ENCODE peak calls at places on chromosomes 11 and 22, in four cellular contexts. G is keratinocyte, E is lower lobe of right lung, R is fibroblast of lung. N is an unnamed sample. For H3K27me3 and H3K4me1, the result is how much of the 10 kb centered on the place peaks cover.

GRCh38 chr11:132960679-132961078 is 571.6 kb downstream of the OPCML start:
- DNase-seq in R (no peak), G (no peak), E (no peak), N (no peak)

GRCh38 chr22:43481528-43482309 is 69.9 kb downstream of the MPPED1 start:
- DNase-seq in G (no peak), R (no peak), E (no peak), N (no peak)

GRCh38 chr11:119828011-119828410 is 99.0 kb upstream of the NECTIN1 start:
- DNase-seq in E (no peak), G (no peak), R (no peak), N (no peak)

GRCh38 chr11:77085652-77086051 is 17.0 kb upstream of the OMP start:
- DNase-seq in G (no peak), E (no peak), R (no peak), N (peak)

GRCh38 chr22:20624161-20624616 is 116.8 kb downstream of the MED15 start:
- DNase-seq in E (no peak), G (no peak), R (peak), N (no peak)

GRCh38 chr11:18527512-18527911 is 770 bp upstream of the TSG101 start:
- DNase-seq in R (peak), G (no peak), E (no peak), N (no peak)

GRCh38 chr11:84526250-84526649 is 1100.9 kb downstream of the DLG2 start:
- DNase-seq in E (no peak), R (no peak), G (no peak), N (no peak)

GRCh38 chr22:46547883-46548244 is 10.4 kb upstream of the CELSR1 start:
- DNase-seq in R (peak), E (peak), G (no peak), N (peak)

GRCh38 chr11:86179646-86180064 is 64.9 kb upstream of the EED start:
- DNase-seq in R (no peak), E (no peak), G (no peak), N (no peak)

GRCh38 chr11:79173615-79174014 is 267.2 kb downstream of the TENM4 start:
- DNase-seq in E (no peak), G (no peak), R (peak), N (no peak)

GRCh38 chr22:21919526-21920307 is 32.9 kb downstream of the PPM1F start:
- DNase-seq in G (no peak), E (no peak), R (no peak), N (no peak)

GRCh38 chr11:47408598-47409439 is 429 bp downstream of the SLC39A13 start:
- DNase-seq in G (peak), R (peak), E (no peak), N (peak)

GRCh38 chr11:121236115-121237001 is 56.2 kb upstream of the SC5D start:
- DNase-seq in E (no peak), R (peak), G (no peak), N (no peak)

GRCh38 chr11:117606807-117607206 is 190.2 kb downstream of the DSCAML1 start:
- DNase-seq in E (no peak), G (no peak), R (no peak), N (no peak)

GRCh38 chr11:122863704-122864326 is 18.7 kb upstream of the JHY start:
- DNase-seq in G (no peak), E (no peak), R (peak), N (no peak)

GRCh38 chr11:15158351-15159015 is 43.8 kb downstream of the INSC start:
- DNase-seq in R (peak), E (no peak), G (no peak), N (no peak)

GRCh38 chr22:38739300-38740055 is 16.3 kb downstream of the SUN2 start:
- DNase-seq in G (no peak), E (no peak), R (no peak), N (no peak)

GRCh38 chr11:34395916-34396555 is 38.2 kb upstream of the ABTB2 start:
- DNase-seq in G (peak), R (peak), E (no peak), N (no peak)

GRCh38 chr11:121933694-121934093 is 182.3 kb downstream of the BLID start:
- DNase-seq in E (no peak), G (no peak), R (peak), N (no peak)

GRCh38 chr22:24474221-24474620 is 20.9 kb upstream of the UPB1 start:
- DNase-seq in G (no peak), E (no peak), R (peak), N (no peak)

GRCh38 chr11:8382436-8383053 is 118.9 kb upstream of the LMO1 start:
- DNase-seq in R (peak), G (peak), E (no peak), N (no peak)

GRCh38 chr11:113896156-113896879 is 8.3 kb upstream of the HTR3B start:
- DNase-seq in G (no peak), R (peak), E (no peak), N (no peak)

GRCh38 chr22:17119481-17120202 is 1.5 kb downstream of the TMEM121B start:
- DNase-seq in R (no peak), E (no peak), G (no peak), N (no peak)

GRCh38 chr22:20131593-20131855 is at the start of gene ZDHHC8:
- DNase-seq in G (no peak), E (no peak), R (peak), N (no peak)

GRCh38 chr22:46274381-46274780 is 6.6 kb downstream of the TTC38 start:
- DNase-seq in E (no peak), R (no peak), G (no peak), N (no peak)

GRCh38 chr11:47186937-47187681 is 875 bp upstream of the PACSIN3 start:
- DNase-seq in R (peak), G (no peak), E (peak), N (no peak)

GRCh38 chr11:114447892-114448291 is 8.6 kb downstream of the REXO2 start:
- DNase-seq in E (no peak), G (no peak), R (peak), N (no peak)

GRCh38 chr11:121930004-121930965 is 185.7 kb downstream of the BLID start:
- DNase-seq in R (peak), E (peak), G (no peak), N (no peak)

GRCh38 chr11:111162306-111162705 is 83.2 kb upstream of the POU2AF2 start:
- DNase-seq in G (no peak), E (no peak), R (peak), N (no peak)

GRCh38 chr11:15663778-15664218 is 549.1 kb downstream of the INSC start:
- DNase-seq in G (no peak), E (no peak), R (no peak), N (no peak)

GRCh38 chr11:106917973-106918372 is 100.3 kb downstream of the GUCY1A2 start:
- DNase-seq in E (no peak), R (no peak), G (no peak), N (no peak)

GRCh38 chr11:126127898-126128297 is 65.2 kb upstream of the CDON start:
- DNase-seq in G (no peak), R (peak), E (no peak), N (no peak)

GRCh38 chr22:44567846-44568493 is 69.9 kb upstream of the RTL6 start:
- DNase-seq in R (peak), E (peak), G (no peak), N (peak)

GRCh38 chr11:12126352-12127019 is 16.1 kb downstream of the MICAL2 start:
- DNase-seq in G (no peak), E (peak), R (peak), N (peak)

GRCh38 chr22:30909306-30909705 is 59.3 kb downstream of the MORC2 start:
- DNase-seq in E (no peak), R (no peak), G (no peak), N (no peak)

GRCh38 chr11:84193706-84194105 is 907.5 kb upstream of the CCDC90B start:
- DNase-seq in R (no peak), E (no peak), G (no peak), N (no peak)

DNA sequence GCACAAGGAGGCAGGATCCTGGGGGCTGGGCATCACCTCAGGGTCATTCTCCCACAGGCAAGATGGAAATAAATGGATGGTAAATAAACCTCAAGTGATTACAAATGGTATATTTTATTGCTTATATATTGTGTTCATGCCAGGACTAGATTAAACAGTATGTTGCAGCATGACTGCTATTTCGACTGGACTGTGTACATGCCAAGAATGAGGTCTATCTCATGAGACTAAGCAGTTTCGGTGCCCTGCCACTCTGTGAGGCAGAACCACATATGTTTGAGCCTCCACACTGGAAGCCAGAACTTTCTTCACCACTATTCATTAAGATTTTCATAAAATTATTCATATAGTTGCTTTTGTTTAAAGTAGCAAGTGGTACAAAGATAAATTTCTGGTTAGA is 140.2 kb downstream of the DDX10 start:
- DNase-seq in R (no peak), G (no peak), E (no peak), N (no peak)
- H3K27me3 ChIP-seq in R (under half), G (under half), E (under half), N (under half)

GRCh38 chr11:68928108-68928429 is 24.4 kb downstream of the IGHMBP2 start:
- DNase-seq in R (no peak), G (no peak), E (no peak), N (no peak)
- H3K27ac ChIP-seq in R (no peak), G (no peak), E (peak), N (no peak)

GRCh38 chr11:74004046-74004693 is 4.7 kb downstream of the UCP3 start:
- DNase-seq in E (no peak), G (no peak), R (no peak), N (no peak)

GRCh38 chr11:74006743-74007304 is 2.1 kb downstream of the UCP3 start:
- DNase-seq in R (no peak), G (no peak), E (no peak), N (no peak)

GRCh38 chr11:74007691-74008372 is 1.1 kb downstream of the UCP3 start:
- DNase-seq in R (no peak), G (no peak), E (no peak), N (no peak)

GRCh38 chr11:74004694-74005615 is 3.9 kb downstream of the UCP3 start:
- DNase-seq in G (no peak), R (no peak), E (no peak), N (no peak)

DNA sequence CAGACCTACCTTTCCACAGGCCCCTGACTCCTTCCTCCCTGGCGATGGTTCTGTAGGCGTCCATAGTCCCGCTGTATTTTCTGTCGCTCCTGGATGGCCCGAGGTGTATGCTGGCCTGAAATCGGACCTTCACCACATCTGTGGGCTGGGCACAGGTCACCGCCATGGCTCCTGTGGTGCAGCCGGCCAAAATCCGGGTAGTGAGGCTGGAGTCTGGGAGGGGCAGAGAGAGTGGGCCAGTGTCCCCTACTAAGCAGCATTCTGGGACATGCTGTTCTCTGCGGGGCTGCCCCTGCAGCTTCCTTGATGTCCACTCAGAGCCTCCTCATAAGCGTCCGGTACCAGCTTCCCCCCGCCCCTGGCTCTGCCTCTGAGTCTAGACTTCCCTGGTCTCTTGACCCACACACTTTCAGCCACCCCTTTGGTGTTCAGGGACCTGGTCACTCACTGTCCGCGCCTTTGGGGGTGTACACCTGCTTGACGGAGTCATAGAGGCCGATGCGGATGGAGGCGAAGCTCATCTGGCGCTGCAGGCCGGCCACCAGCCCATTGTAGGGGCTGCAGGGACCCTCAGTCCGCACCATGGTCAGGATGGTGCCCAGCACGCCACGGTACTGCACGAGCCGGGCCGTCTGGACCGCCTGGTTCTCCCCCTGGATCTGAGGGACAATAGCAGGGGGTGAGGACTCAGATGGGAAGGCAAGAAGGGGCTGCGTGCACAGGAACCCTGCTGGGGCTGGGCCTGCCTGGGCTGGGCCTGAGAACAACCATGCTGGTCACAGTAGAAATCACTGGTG is 3.0 kb downstream of the UCP3 start:
- DNase-seq in R (no peak), E (no peak), G (no peak), N (no peak)
- H3K4me1 ChIP-seq in R (under half), E (under half), G (under half), N (under half)

DNA sequence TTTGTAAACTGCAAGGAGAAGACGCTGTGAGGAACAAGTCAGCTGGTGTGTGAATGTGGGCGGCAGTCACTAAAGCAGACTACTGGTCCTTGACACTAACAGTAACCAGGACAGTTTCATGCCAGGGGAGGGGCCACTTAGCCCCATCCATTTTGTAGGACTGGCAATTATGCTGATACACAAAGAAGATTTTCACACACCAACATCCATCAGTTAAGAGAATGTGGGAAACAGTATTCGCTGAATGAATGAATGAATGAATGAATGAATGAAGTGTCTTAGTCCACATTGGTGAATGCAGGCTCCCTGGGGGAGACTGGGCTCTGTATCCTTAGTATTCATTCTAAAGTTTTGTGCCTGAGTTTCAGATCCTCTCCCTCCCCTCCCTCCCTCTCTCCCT is 590.4 kb downstream of the BRD1 start:
- DNase-seq in R (no peak), E (no peak), G (no peak), N (no peak)
- H3K27me3 ChIP-seq in R (under half), E (under half), G (under half), N (under half)

GRCh38 chr11:3989891-3990290 is 104.7 kb upstream of the RRM1 start:
- DNase-seq in E (no peak), R (no peak), G (no peak), N (no peak)
- H3K27ac ChIP-seq in E (no peak), R (no peak), G (no peak), N (no peak)

GRCh38 chr11:46069595-46069994 is 51.7 kb downstream of the PHF21A start:
- DNase-seq in R (no peak), G (no peak), E (no peak), N (no peak)

GRCh38 chr11:46064221-46064620 is 57.0 kb downstream of the PHF21A start:
- DNase-seq in G (no peak), E (no peak), R (peak), N (no peak)

GRCh38 chr11:46063138-46063537 is 58.1 kb downstream of the PHF21A start:
- DNase-seq in R (no peak), E (no peak), G (no peak), N (no peak)

GRCh38 chr11:46066335-46066734 is 54.9 kb downstream of the PHF21A start:
- DNase-seq in E (no peak), G (peak), R (no peak), N (no peak)

DNA sequence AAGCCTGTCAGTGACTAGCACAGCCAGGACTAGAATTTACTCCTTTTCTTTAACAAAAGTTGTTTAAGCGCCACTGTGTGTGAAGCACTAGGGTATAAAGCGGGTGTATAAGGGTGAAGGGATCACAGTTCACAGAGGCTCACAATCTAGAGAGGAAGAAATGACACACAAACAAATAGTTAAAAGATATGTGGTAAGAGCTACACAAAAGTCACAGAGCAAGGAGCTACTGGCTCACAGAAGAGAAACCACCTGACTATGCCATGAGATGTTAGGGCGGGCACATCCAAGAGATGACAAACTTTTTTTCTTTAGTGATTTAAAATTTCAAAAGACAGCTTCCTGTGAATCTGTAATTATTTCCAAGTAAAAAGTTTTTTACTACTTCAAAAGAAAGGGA is 55.6 kb downstream of the PHF21A start:
- DNase-seq in G (no peak), R (no peak), E (no peak), N (no peak)
- H3K4me1 ChIP-seq in G (under half), R (under half), E (under half), N (under half)

GRCh38 chr11:69636512-69636866 is 4.5 kb upstream of the CCND1 start:
- DNase-seq in G (no peak), E (peak), R (peak), N (peak)
- H3K27me3 ChIP-seq in G (under half), E (under half), R (under half), N (under half)

DNA sequence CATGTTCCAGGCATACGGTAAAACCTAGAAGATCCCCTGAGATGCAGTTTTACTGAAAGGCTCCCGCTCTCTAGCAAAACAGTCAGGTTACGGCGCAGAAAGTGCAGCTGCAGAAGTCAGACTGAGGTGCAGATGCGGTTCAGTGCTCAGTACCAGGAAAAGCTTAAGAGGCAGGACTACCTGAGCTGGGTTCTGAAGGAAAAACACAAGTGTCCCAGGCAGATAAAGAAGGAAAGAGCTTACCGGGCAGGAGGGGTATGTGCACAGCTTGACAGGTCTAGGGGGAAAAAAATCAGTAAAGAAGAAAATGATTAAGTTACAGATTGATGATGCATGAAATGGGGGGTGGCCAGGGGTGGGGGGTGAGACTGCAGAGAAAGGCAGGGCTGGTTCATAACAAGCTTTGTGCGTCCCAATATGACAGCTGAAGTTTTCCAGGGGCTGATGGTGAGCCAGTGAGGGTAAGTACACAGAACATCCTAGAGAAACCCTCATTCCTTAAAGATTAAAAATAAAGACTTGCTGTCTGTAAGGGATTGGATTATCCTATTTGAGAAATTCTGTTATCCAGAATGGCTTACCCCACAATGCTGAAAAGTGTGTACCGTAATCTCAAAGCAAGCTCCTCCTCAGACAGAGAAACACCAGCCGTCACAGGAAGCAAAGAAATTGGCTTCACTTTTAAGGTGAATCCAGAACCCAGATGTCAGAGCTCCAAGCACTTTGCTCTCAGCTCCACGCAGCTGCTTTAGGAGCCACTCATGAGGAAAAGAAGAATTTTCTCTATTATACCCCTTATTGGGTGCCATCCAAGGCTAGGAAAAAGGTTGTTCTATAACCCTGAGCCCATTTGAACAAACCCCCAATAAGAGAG is 11.8 kb downstream of the LARGE1 start:
- DNase-seq in R (no peak), E (no peak), G (no peak), N (no peak)
- H3K27ac ChIP-seq in R (no peak), E (peak), G (no peak), N (no peak)

N was measured in RWPE2.